ENCODE peak calls at places on chromosomes 12 and 14, in four cellular contexts. One of them, this sample, is unnamed.

GRCh38 chr14:29580763-29581162 is 346.9 kb downstream of the PRKD1 start:
- DNase-seq in brain microvascular endothelial cell: no peak
- DNase-seq in pancreas: no peak
- DNase-seq in ovary: no peak
- DNase-seq in this sample: no peak

GRCh38 chr14:104184911-104185499 is 46.6 kb downstream of the KIF26A start:
- DNase-seq in brain microvascular endothelial cell: no peak
- DNase-seq in pancreas: no peak
- DNase-seq in ovary: no peak
- DNase-seq in this sample: no peak

GRCh38 chr12:106885546-106886249 is 70.0 kb upstream of the TMEM263 start:
- DNase-seq in brain microvascular endothelial cell: no peak
- DNase-seq in pancreas: no peak
- DNase-seq in ovary: no peak
- DNase-seq in this sample: no peak

GRCh38 chr14:68076451-68076850 is 256.9 kb downstream of the RAD51B start:
- DNase-seq in brain microvascular endothelial cell: no peak
- DNase-seq in pancreas: no peak
- DNase-seq in ovary: no peak
- DNase-seq in this sample: no peak

GRCh38 chr12:12010277-12011031 is 60.3 kb upstream of the BCL2L14 start:
- DNase-seq in brain microvascular endothelial cell: peak; percentile 44
- DNase-seq in pancreas: peak; percentile 65
- DNase-seq in ovary: no peak
- DNase-seq in this sample: peak; percentile 55

GRCh38 chr14:103561381-103562134 is 899 bp downstream of the BAG5 start:
- DNase-seq in brain microvascular endothelial cell: peak; percentile 48
- DNase-seq in pancreas: no peak
- DNase-seq in ovary: no peak
- DNase-seq in this sample: peak; percentile 59

GRCh38 chr12:68796399-68796798 is 11.6 kb upstream of the MDM2 start:
- DNase-seq in brain microvascular endothelial cell: no peak
- DNase-seq in pancreas: no peak
- DNase-seq in ovary: no peak
- DNase-seq in this sample: no peak

GRCh38 chr14:88933203-88933602 is 108.8 kb downstream of the TTC8 start:
- DNase-seq in brain microvascular endothelial cell: no peak
- DNase-seq in pancreas: no peak
- DNase-seq in ovary: no peak
- DNase-seq in this sample: no peak

GRCh38 chr14:42554091-42554490 is 947.4 kb downstream of the LRFN5 start:
- DNase-seq in brain microvascular endothelial cell: no peak
- DNase-seq in pancreas: no peak
- DNase-seq in ovary: no peak
- DNase-seq in this sample: no peak

GRCh38 chr14:67982711-67983608 is 163.4 kb downstream of the RAD51B start:
- DNase-seq in brain microvascular endothelial cell: no peak
- DNase-seq in pancreas: no peak
- DNase-seq in ovary: no peak
- DNase-seq in this sample: no peak

GRCh38 chr14:72651081-72651480 is 242.8 kb downstream of the DPF3 start:
- DNase-seq in brain microvascular endothelial cell: peak; percentile 62
- DNase-seq in pancreas: no peak
- DNase-seq in ovary: peak; percentile 42
- DNase-seq in this sample: no peak

GRCh38 chr12:68326720-68327119 is 5.4 kb downstream of the MDM1 start:
- DNase-seq in brain microvascular endothelial cell: no peak
- DNase-seq in pancreas: no peak
- DNase-seq in ovary: no peak
- DNase-seq in this sample: no peak

GRCh38 chr14:24307575-24308341 is at the start of gene CIDEB:
- DNase-seq in brain microvascular endothelial cell: peak; percentile 55
- DNase-seq in pancreas: peak; percentile 87
- DNase-seq in ovary: peak; percentile 47
- DNase-seq in this sample: peak; percentile 53

GRCh38 chr14:56170877-56171422 is 52.7 kb downstream of the PELI2 start:
- DNase-seq in brain microvascular endothelial cell: no peak
- DNase-seq in pancreas: no peak
- DNase-seq in ovary: no peak
- DNase-seq in this sample: no peak
- H3K4me3 ChIP-seq in brain microvascular endothelial cell: no peak overlapping the region
- H3K4me3 ChIP-seq in pancreas: no peak overlapping the region
- H3K4me3 ChIP-seq in ovary: no peak overlapping the region
- H3K4me3 ChIP-seq in this sample: no peak overlapping the region

GRCh38 chr14:61428261-61428660 is 106.9 kb downstream of the PRKCH start:
- DNase-seq in brain microvascular endothelial cell: no peak
- DNase-seq in pancreas: no peak
- DNase-seq in ovary: no peak
- DNase-seq in this sample: no peak
- H3K4me3 ChIP-seq in brain microvascular endothelial cell: no peak overlapping the region
- H3K4me3 ChIP-seq in pancreas: no peak overlapping the region
- H3K4me3 ChIP-seq in ovary: no peak overlapping the region
- H3K4me3 ChIP-seq in this sample: no peak overlapping the region

GRCh38 chr14:76951149-76951548 is 77.4 kb downstream of the IRF2BPL start:
- DNase-seq in brain microvascular endothelial cell: no peak
- DNase-seq in pancreas: no peak
- DNase-seq in ovary: no peak
- DNase-seq in this sample: no peak

GRCh38 chr14:76954371-76954770 is 74.1 kb downstream of the IRF2BPL start:
- DNase-seq in brain microvascular endothelial cell: no peak
- DNase-seq in pancreas: no peak
- DNase-seq in ovary: no peak
- DNase-seq in this sample: no peak

GRCh38 chr14:76955575-76956252 is 72.8 kb downstream of the IRF2BPL start:
- DNase-seq in brain microvascular endothelial cell: peak; percentile 36
- DNase-seq in pancreas: peak; percentile 32
- DNase-seq in ovary: no peak
- DNase-seq in this sample: peak; percentile 79

GRCh38 chr14:76954791-76955190 is 73.7 kb downstream of the IRF2BPL start:
- DNase-seq in brain microvascular endothelial cell: no peak
- DNase-seq in pancreas: no peak
- DNase-seq in ovary: no peak
- DNase-seq in this sample: no peak

DNA sequence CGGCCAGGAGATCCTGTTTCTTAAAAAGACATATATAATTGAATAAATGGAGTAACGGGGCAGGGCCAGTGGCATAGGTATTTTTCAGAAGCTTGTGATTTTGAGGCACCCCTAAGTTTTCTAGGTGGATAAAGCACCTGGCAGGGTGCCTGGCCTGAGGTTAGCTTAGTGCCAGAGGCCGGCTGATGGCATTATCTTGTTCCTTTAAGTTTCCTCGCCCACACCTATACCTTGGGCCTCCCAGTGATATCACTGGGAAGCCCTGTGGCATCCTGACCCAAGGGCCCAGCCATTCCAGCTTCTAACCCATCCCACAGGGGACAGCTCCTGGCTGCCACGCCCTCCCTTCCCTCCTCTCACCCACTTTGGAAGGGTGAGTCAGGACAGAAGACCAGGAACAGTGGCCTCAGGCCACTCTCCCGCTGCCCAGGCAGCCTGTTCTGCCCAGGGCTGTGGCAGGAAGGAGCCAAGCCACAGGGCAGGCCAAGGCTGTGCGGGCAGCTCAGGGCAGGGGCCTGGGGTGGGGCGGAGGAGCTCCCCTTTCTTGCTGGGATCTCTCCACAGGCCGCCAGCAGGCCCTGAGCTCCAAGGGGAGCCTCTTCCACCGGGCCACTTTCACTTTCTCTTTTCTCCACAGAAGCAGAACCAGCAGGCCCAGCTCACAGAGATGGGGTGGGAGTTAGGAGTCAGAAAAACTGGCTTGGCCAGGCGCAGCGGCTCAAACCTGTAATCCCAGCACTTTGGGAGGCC is 75.1 kb downstream of the IRF2BPL start:
- DNase-seq in brain microvascular endothelial cell: peak; percentile 64
- DNase-seq in pancreas: peak; percentile 75
- DNase-seq in ovary: peak; percentile 77
- DNase-seq in this sample: peak; percentile 75
- H3K4me3 ChIP-seq in brain microvascular endothelial cell: peak overlapping the region; percentile 22
- H3K4me3 ChIP-seq in pancreas: no peak overlapping the region
- H3K4me3 ChIP-seq in ovary: peak overlapping the region; percentile 25
- H3K4me3 ChIP-seq in this sample: peak overlapping the region; percentile 56

GRCh38 chr14:105475916-105476845 is 1.6 kb downstream of the CRIP2 start:
- DNase-seq in brain microvascular endothelial cell: no peak
- DNase-seq in pancreas: peak; percentile 47
- DNase-seq in ovary: peak; percentile 37
- DNase-seq in this sample: peak; percentile 66
- H3K4me3 ChIP-seq in brain microvascular endothelial cell: peak overlapping the region; percentile 67
- H3K4me3 ChIP-seq in pancreas: no peak overlapping the region
- H3K4me3 ChIP-seq in ovary: peak overlapping the region; percentile 45
- H3K4me3 ChIP-seq in this sample: peak overlapping the region; percentile 78